ENCODE peak calls at places on chromosomes 3 and 15, in six cellular contexts. W is GM23248, N is SK-N-SH, F is neural progenitor cell, D is GM23338, T is MM.1S. P is an unnamed sample. For H3K36me3 and H3F3A, the result is how much of the 10 kb centered on the place peaks cover.

GRCh38 chr3:125245521-125245920 is 33.0 kb upstream of the SLC12A8 start:
- DNase-seq in D (no peak), W (peak), N (no peak), T (no peak), F (no peak), P (no peak)

GRCh38 chr15:58392611-58393161 is 39.1 kb upstream of the LIPC start:
- DNase-seq in D (no peak), W (no peak), N (no peak), T (no peak), F (no peak), P (peak)

GRCh38 chr3:128618398-128618726 is 32.3 kb downstream of the RPN1 start:
- DNase-seq in N (no peak), T (no peak), D (no peak), W (peak), F (no peak), P (no peak)

GRCh38 chr15:32878849-32879795 is 161.3 kb downstream of the GREM1 start:
- DNase-seq in N (no peak), T (no peak), D (no peak), W (peak), F (no peak), P (no peak)

GRCh38 chr3:172225215-172225707 is 185.9 kb downstream of the FNDC3B start:
- DNase-seq in T (no peak), D (no peak), N (no peak), W (no peak), F (no peak), P (no peak)

GRCh38 chr15:63473999-63474809 is 30.2 kb upstream of the USP3 start:
- DNase-seq in F (peak), W (peak), N (no peak), D (peak), T (peak), P (peak)

GRCh38 chr15:57340673-57341259 is 35.5 kb upstream of the CGNL1 start:
- DNase-seq in F (peak), T (peak), D (peak), W (peak), N (peak), P (peak)

GRCh38 chr15:56244811-56245576 is 1.3 kb upstream of the RFX7 start:
- DNase-seq in F (peak), N (no peak), D (peak), W (no peak), T (no peak), P (no peak)

GRCh38 chr15:41944313-41944940 is 27.9 kb downstream of the EHD4 start:
- DNase-seq in N (no peak), T (no peak), D (no peak), W (peak), F (peak), P (peak)

GRCh38 chr3:71724584-71725278 is 471 bp downstream of the EIF4E3 start:
- DNase-seq in T (peak), F (peak), N (peak), D (peak), W (peak), P (peak)

GRCh38 chr15:82803793-82804574 is 1.9 kb downstream of the FSD2 start:
- DNase-seq in N (no peak), W (peak), T (no peak), D (no peak), F (no peak), P (no peak)

GRCh38 chr15:39118510-39118909 is 462.4 kb upstream of the THBS1 start:
- DNase-seq in D (no peak), F (no peak), T (no peak), N (no peak), W (peak), P (peak)

GRCh38 chr3:133258358-133258757 is 141.5 kb upstream of the BFSP2 start:
- DNase-seq in T (no peak), F (no peak), D (no peak), W (peak), N (no peak), P (peak)

GRCh38 chr3:128726691-128727031 is 678 bp downstream of the RAB7A start:
- DNase-seq in T (peak), D (peak), F (peak), W (peak), N (no peak), P (peak)

GRCh38 chr3:24773798-24774197 is 279.1 kb upstream of the THRB start:
- DNase-seq in W (peak), D (peak), T (peak), N (peak), F (peak), P (peak)

GRCh38 chr3:45596290-45596791 is 1.8 kb downstream of the LIMD1 start:
- DNase-seq in N (no peak), T (peak), W (no peak), D (no peak), F (no peak), P (peak)

GRCh38 chr3:48581621-48582481 is 13.3 kb downstream of the COL7A1 start:
- DNase-seq in D (no peak), F (no peak), W (no peak), T (no peak), N (no peak), P (no peak)

GRCh38 chr3:161253711-161254110 is 32.6 kb downstream of the NMD3 start:
- DNase-seq in T (no peak), F (no peak), N (no peak), W (no peak), D (no peak), P (no peak)

GRCh38 chr3:124800511-124801374 is 70.5 kb downstream of the UMPS start:
- DNase-seq in T (no peak), D (no peak), F (no peak), N (peak), W (no peak), P (no peak)

GRCh38 chr3:71585891-71586809 is 2.6 kb upstream of the FOXP1 start:
- DNase-seq in N (peak), W (peak), D (peak), T (peak), F (peak), P (peak)

GRCh38 chr3:156693166-156693565 is 18.8 kb downstream of the TIPARP start:
- DNase-seq in W (peak), N (no peak), D (no peak), F (no peak), T (no peak), P (peak)

GRCh38 chr3:167605871-167606270 is 47.9 kb downstream of the WDR49 start:
- DNase-seq in T (no peak), N (no peak), D (peak), F (no peak), W (no peak), P (no peak)

GRCh38 chr15:89383635-89384604 is 49.3 kb upstream of the POLG start:
- DNase-seq in F (no peak), D (peak), W (peak), N (peak), T (no peak), P (peak)

GRCh38 chr3:108497271-108497670 is 13.1 kb downstream of the MYH15 start:
- DNase-seq in W (no peak), F (no peak), D (no peak), T (no peak), N (no peak), P (no peak)

GRCh38 chr3:98977520-98977919 is 76.0 kb upstream of the DCBLD2 start:
- DNase-seq in W (peak), F (no peak), N (no peak), T (peak), D (no peak), P (peak)

GRCh38 chr3:55491296-55491816 is 4.2 kb upstream of the WNT5A start:
- DNase-seq in F (no peak), T (no peak), N (no peak), D (no peak), W (peak), P (peak)

GRCh38 chr3:184914628-184915027 is 102.7 kb downstream of the VPS8 start:
- DNase-seq in N (no peak), T (no peak), D (no peak), F (no peak), W (no peak), P (no peak)

GRCh38 chr15:39852237-39852636 is 67.8 kb downstream of the GPR176 start:
- DNase-seq in T (no peak), W (peak), D (no peak), F (no peak), N (no peak), P (no peak)

GRCh38 chr3:16130066-16130465 is 44.4 kb upstream of the GALNT15 start:
- DNase-seq in F (no peak), W (peak), D (no peak), N (no peak), T (no peak), P (no peak)

GRCh38 chr15:90412356-90413194 is 24.5 kb downstream of the IQGAP1 start:
- DNase-seq in N (no peak), D (peak), T (no peak), F (no peak), W (peak), P (peak)

GRCh38 chr15:42319206-42319605 is 40.1 kb upstream of the CAPN3 start:
- DNase-seq in T (no peak), F (no peak), N (no peak), W (no peak), D (no peak), P (no peak)

GRCh38 chr15:101288905-101289513 is 6.0 kb downstream of the SNRPA1 start:
- DNase-seq in F (peak), T (peak), N (peak), D (peak), W (peak), P (peak)

GRCh38 chr3:110849060-110849459 is 222.6 kb upstream of the NECTIN3 start:
- DNase-seq in T (no peak), N (no peak), W (no peak), D (no peak), F (no peak), P (no peak)

GRCh38 chr15:67839358-67839928 is 402 bp downstream of the RNU6-1 start:
- DNase-seq in F (no peak), W (peak), N (peak), T (peak), D (no peak), P (peak)

GRCh38 chr3:90184861-90185260 is 1077.4 kb downstream of the EPHA3 start:
- DNase-seq in T (no peak), D (no peak), N (no peak), W (peak), F (no peak), P (peak)

GRCh38 chr3:9862391-9863235 is 17.4 kb downstream of the CIDEC start:
- DNase-seq in F (peak), N (peak), W (peak), D (peak), T (no peak), P (peak)

GRCh38 chr15:87387681-87388240 is 868.8 kb downstream of the NTRK3 start:
- DNase-seq in T (no peak), N (no peak), W (no peak), F (no peak), D (no peak), P (peak)

GRCh38 chr3:17747890-17748247 is 5.4 kb upstream of the TBC1D5 start:
- DNase-seq in D (no peak), T (no peak), N (no peak), F (no peak), W (no peak), P (no peak)

GRCh38 chr3:190968616-190969015 is 106.1 kb upstream of the GMNC start:
- DNase-seq in N (no peak), F (no peak), T (no peak), W (no peak), D (peak), P (no peak)

GRCh38 chr3:183730361-183730760 is 32.8 kb downstream of the YEATS2 start:
- DNase-seq in T (no peak), N (peak), W (no peak), D (no peak), F (no peak), P (no peak)
- H3K36me3 ChIP-seq in T (under half), N (half or more), W (half or more), D (under half), F (under half), P (half or more)

GRCh38 chr3:171159822-171160157 is 133.3 kb upstream of the SLC2A2 start:
- DNase-seq in W (no peak), N (no peak), D (no peak), F (no peak), T (no peak), P (no peak)
- H3F3A ChIP-seq in W (under half), N (under half), D (under half), F (under half), T (under half), P (under half)

DNA sequence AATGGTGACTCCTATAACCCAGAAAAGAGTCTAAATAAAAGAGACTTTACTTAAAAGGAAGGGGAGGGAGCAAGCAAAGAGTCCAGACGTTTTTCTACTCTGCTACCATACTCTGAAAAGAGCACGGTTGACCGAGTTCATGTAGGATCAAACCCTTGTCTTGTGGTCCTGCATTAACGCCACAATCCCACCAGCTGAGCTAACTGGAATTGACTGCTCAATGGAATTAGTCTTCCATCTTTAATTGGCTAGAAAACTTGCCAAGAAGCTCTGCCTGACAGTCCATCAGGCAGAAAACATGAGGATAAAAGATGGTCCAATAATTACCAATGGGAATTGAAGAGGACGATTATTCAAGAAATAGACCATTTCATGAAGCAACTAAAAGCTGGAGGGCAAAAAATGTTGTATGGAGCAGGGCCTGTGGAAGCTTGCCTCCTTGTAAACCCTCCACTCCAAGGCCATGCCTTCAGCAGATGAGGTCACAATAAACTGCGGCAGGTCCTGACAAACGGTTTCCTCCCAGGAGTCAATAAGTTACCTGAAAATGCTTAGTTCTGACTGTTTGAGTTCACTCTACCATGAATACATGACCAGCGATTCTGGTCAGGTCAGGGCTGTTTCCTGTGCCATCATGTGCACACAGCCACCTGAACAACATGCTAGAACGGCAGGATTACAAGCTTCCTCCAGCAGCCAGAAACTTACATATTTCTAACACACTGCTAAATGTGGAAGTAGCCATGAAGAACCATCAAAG is 35.6 kb upstream of the ARHGEF3 start:
- DNase-seq in W (no peak), D (no peak), F (peak), T (no peak), N (no peak), P (no peak)
- TF ChIP-seq EZH2phosphoT487 in W (no peak), D (no peak), F (no peak), T (no peak), N (no peak), P (no peak)

GRCh38 chr3:56621686-56622085 is 61.4 kb downstream of the TASOR start:
- DNase-seq in F (no peak), N (no peak), T (no peak), W (no peak), D (no peak), P (peak)
- H3K36me3 ChIP-seq in F (under half), N (half or more), T (under half), W (half or more), D (under half), P (half or more)

GRCh38 chr3:141367038-141367730 is 1.1 kb upstream of the ZBTB38 start:
- DNase-seq in T (no peak), F (no peak), D (no peak), W (peak), N (no peak), P (peak)
- H3F3A ChIP-seq in T (under half), F (under half), D (under half), W (under half), N (half or more), P (under half)

DNA sequence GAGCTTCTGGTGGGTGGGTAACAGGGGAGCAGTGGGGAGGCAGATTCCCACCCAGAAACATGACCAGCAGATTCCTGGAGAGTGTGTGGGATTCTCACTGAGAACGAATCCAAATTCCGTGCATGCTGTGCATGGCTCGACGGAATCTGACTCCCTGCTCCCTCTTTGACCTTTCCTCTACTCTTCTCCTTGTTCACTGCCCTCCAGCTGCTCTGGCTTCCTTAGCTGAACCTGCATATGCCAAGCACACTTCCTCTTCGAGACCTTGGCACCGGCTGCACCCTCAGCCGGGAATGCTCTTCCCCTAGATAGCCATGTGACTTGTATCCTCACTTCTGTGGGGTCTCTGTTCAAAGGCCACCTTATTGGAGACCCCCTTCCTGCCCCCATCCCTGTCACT is 6.3 kb downstream of the INSYN1 start:
- DNase-seq in N (no peak), D (no peak), W (no peak), F (no peak), T (no peak), P (no peak)
- TF ChIP-seq EZH2phosphoT487 in N (no peak), D (no peak), W (no peak), F (no peak), T (no peak), P (no peak)

GRCh38 chr15:92904832-92905640 is 4.9 kb downstream of the CHD2 start:
- DNase-seq in T (peak), N (no peak), F (no peak), D (no peak), W (no peak), P (no peak)
- H3K36me3 ChIP-seq in T (under half), N (under half), F (under half), D (under half), W (under half), P (under half)

P was measured in PC-3.